ENCODE peak calls at places on chromosomes 11 and 22, in six cellular contexts. M is brain microvascular endothelial cell; Q is activated CD4-positive, alpha-beta T cell treated with anti-CD3 and anti-CD28 coated beads, Interleukin-2, amount 50 U/mL, for 1 hour; Z is MV-4-11; E is T-helper 2 cell; B is OCI-M1. W is an unnamed sample.

GRCh38 chr11:2847511-2847910 is 38.1 kb downstream of the CDKN1C start:
- DNase-seq in M (no peak), Q (no peak), Z (no peak), E (no peak), B (no peak), W (no peak)

GRCh38 chr22:17097062-17097461 is 12.3 kb downstream of the IL17RA start:
- DNase-seq in M (no peak), Q (no peak), Z (peak; percentile 33), E (no peak), B (no peak), W (no peak)

GRCh38 chr22:33757443-33758124 is 162.7 kb downstream of the LARGE1 start:
- DNase-seq in M (no peak), Q (no peak), Z (no peak), E (no peak), B (no peak), W (no peak)

GRCh38 chr22:28955817-28956216 is 72.4 kb downstream of the ZNRF3 start:
- DNase-seq in M (no peak), Q (peak; percentile 49), Z (peak; percentile 98), E (no peak), B (no peak), W (no peak)

GRCh38 chr11:133669371-133670046 is 137.2 kb upstream of the OPCML start:
- DNase-seq in M (no peak), Q (no peak), Z (peak; percentile 89), E (no peak), B (peak; percentile 11), W (no peak)

GRCh38 chr11:73099512-73100266 is 42.4 kb downstream of the FCHSD2 start:
- DNase-seq in M (no peak), Q (no peak), Z (no peak), E (no peak), B (no peak), W (no peak)

GRCh38 chr11:34501500-34501899 is 12.1 kb downstream of the ELF5 start:
- DNase-seq in M (peak; percentile 64), Q (no peak), Z (peak; percentile 61), E (no peak), B (peak; percentile 17), W (peak; percentile 65)

GRCh38 chr11:12727556-12728070 is 53.4 kb downstream of the TEAD1 start:
- DNase-seq in M (peak; percentile 77), Q (no peak), Z (no peak), E (no peak), B (no peak), W (no peak)

GRCh38 chr11:92852946-92853345 is 116.5 kb upstream of the MTNR1B start:
- DNase-seq in M (no peak), Q (no peak), Z (no peak), E (no peak), B (no peak), W (no peak)

GRCh38 chr11:72777755-72778278 is 16.0 kb downstream of the STARD10 start:
- DNase-seq in M (no peak), Q (no peak), Z (no peak), E (no peak), B (no peak), W (no peak)

GRCh38 chr11:62622476-62622875 is 690 bp upstream of the B3GAT3 start:
- DNase-seq in M (no peak), Q (no peak), Z (no peak), E (no peak), B (no peak), W (no peak)

W was measured in skeletal muscle cell.